ENCODE peak calls at places on chromosomes 16 and 17, in six cellular contexts. One of them, this sample, is unnamed.

GRCh38 chr16:54135361-54136275 is 151.0 kb downstream of the IRX3 start:
- DNase-seq in substantia nigra: no peak
- DNase-seq in omental fat pad: no peak
- DNase-seq in T-helper 1 cell: no peak
- DNase-seq in DMS153: no peak
- DNase-seq in cardiac fibroblast: peak
- DNase-seq in this sample: no peak

GRCh38 chr17:47928415-47928814 is 13.0 kb upstream of the PNPO start:
- DNase-seq in substantia nigra: no peak
- DNase-seq in T-helper 1 cell: no peak
- DNase-seq in DMS153: no peak
- DNase-seq in omental fat pad: no peak
- DNase-seq in cardiac fibroblast: no peak
- DNase-seq in this sample: no peak

GRCh38 chr17:76983431-76983830 is 115.2 kb downstream of the MGAT5B start:
- DNase-seq in T-helper 1 cell: no peak
- DNase-seq in DMS153: no peak
- DNase-seq in cardiac fibroblast: no peak
- DNase-seq in omental fat pad: no peak
- DNase-seq in substantia nigra: no peak
- DNase-seq in this sample: no peak

GRCh38 chr17:6599364-6599763 is 41.1 kb downstream of the KIAA0753 start:
- DNase-seq in omental fat pad: no peak
- DNase-seq in DMS153: no peak
- DNase-seq in substantia nigra: no peak
- DNase-seq in cardiac fibroblast: no peak
- DNase-seq in T-helper 1 cell: no peak
- DNase-seq in this sample: no peak

GRCh38 chr16:19884021-19884485 is 595 bp downstream of the GPRC5B start:
- DNase-seq in DMS153: no peak
- DNase-seq in T-helper 1 cell: no peak
- DNase-seq in omental fat pad: no peak
- DNase-seq in cardiac fibroblast: no peak
- DNase-seq in substantia nigra: peak
- DNase-seq in this sample: no peak

GRCh38 chr16:68259007-68259406 is 5.3 kb upstream of the SLC7A6 start:
- DNase-seq in cardiac fibroblast: no peak
- DNase-seq in substantia nigra: no peak
- DNase-seq in T-helper 1 cell: no peak
- DNase-seq in omental fat pad: no peak
- DNase-seq in DMS153: no peak
- DNase-seq in this sample: no peak

GRCh38 chr16:10537946-10538345 is 42.5 kb downstream of the EMP2 start:
- DNase-seq in DMS153: no peak
- DNase-seq in T-helper 1 cell: no peak
- DNase-seq in cardiac fibroblast: no peak
- DNase-seq in omental fat pad: no peak
- DNase-seq in substantia nigra: no peak
- DNase-seq in this sample: no peak

GRCh38 chr16:46972971-46973456 is 460 bp downstream of the DNAJA2 start:
- DNase-seq in substantia nigra: peak
- DNase-seq in T-helper 1 cell: peak
- DNase-seq in cardiac fibroblast: no peak
- DNase-seq in DMS153: no peak
- DNase-seq in omental fat pad: no peak
- DNase-seq in this sample: peak

GRCh38 chr16:56301391-56301850 is 110.1 kb downstream of the GNAO1 start:
- DNase-seq in T-helper 1 cell: no peak
- DNase-seq in DMS153: no peak
- DNase-seq in substantia nigra: peak
- DNase-seq in cardiac fibroblast: peak
- DNase-seq in omental fat pad: no peak
- DNase-seq in this sample: peak

GRCh38 chr16:80667925-80668324 is 127.1 kb downstream of the DYNLRB2 start:
- DNase-seq in DMS153: no peak
- DNase-seq in T-helper 1 cell: no peak
- DNase-seq in cardiac fibroblast: no peak
- DNase-seq in substantia nigra: no peak
- DNase-seq in omental fat pad: no peak
- DNase-seq in this sample: no peak

GRCh38 chr16:9798952-9799590 is 383.2 kb downstream of the GRIN2A start:
- DNase-seq in omental fat pad: no peak
- DNase-seq in cardiac fibroblast: no peak
- DNase-seq in substantia nigra: no peak
- DNase-seq in T-helper 1 cell: no peak
- DNase-seq in DMS153: no peak
- DNase-seq in this sample: no peak

GRCh38 chr17:35947156-35947585 is 3.7 kb upstream of the LYZL6 start:
- DNase-seq in DMS153: peak
- DNase-seq in substantia nigra: no peak
- DNase-seq in T-helper 1 cell: peak
- DNase-seq in omental fat pad: no peak
- DNase-seq in cardiac fibroblast: peak
- DNase-seq in this sample: peak

GRCh38 chr16:66872927-66873684 is 7.2 kb upstream of the PDP2 start:
- DNase-seq in omental fat pad: peak
- DNase-seq in DMS153: peak
- DNase-seq in substantia nigra: peak
- DNase-seq in cardiac fibroblast: peak
- DNase-seq in T-helper 1 cell: peak
- DNase-seq in this sample: peak

GRCh38 chr17:82838386-82839063 is 1.3 kb downstream of the ZNF750 start:
- DNase-seq in substantia nigra: no peak
- DNase-seq in DMS153: no peak
- DNase-seq in cardiac fibroblast: peak
- DNase-seq in omental fat pad: no peak
- DNase-seq in T-helper 1 cell: no peak
- DNase-seq in this sample: no peak

GRCh38 chr17:7405413-7405881 is 1.6 kb upstream of the TMEM256 start:
- DNase-seq in T-helper 1 cell: no peak
- DNase-seq in DMS153: no peak
- DNase-seq in omental fat pad: no peak
- DNase-seq in substantia nigra: no peak
- DNase-seq in cardiac fibroblast: no peak
- DNase-seq in this sample: no peak

GRCh38 chr16:81029930-81030604 is 5.6 kb upstream of the ATMIN start:
- DNase-seq in T-helper 1 cell: no peak
- DNase-seq in cardiac fibroblast: no peak
- DNase-seq in substantia nigra: no peak
- DNase-seq in DMS153: no peak
- DNase-seq in omental fat pad: no peak
- DNase-seq in this sample: no peak

GRCh38 chr16:85999778-86000177 is 100.8 kb downstream of the IRF8 start:
- DNase-seq in cardiac fibroblast: no peak
- DNase-seq in omental fat pad: no peak
- DNase-seq in T-helper 1 cell: no peak
- DNase-seq in DMS153: no peak
- DNase-seq in substantia nigra: no peak
- DNase-seq in this sample: no peak

GRCh38 chr16:84246679-84247077 is 6.9 kb upstream of the KCNG4 start:
- DNase-seq in DMS153: no peak
- DNase-seq in cardiac fibroblast: no peak
- DNase-seq in omental fat pad: no peak
- DNase-seq in T-helper 1 cell: no peak
- DNase-seq in substantia nigra: no peak
- DNase-seq in this sample: no peak

GRCh38 chr17:32123782-32124181 is 18.5 kb upstream of the RHOT1 start:
- DNase-seq in substantia nigra: no peak
- DNase-seq in omental fat pad: no peak
- DNase-seq in DMS153: no peak
- DNase-seq in T-helper 1 cell: no peak
- DNase-seq in cardiac fibroblast: no peak
- DNase-seq in this sample: no peak

GRCh38 chr17:35977509-35977908 is 3.8 kb downstream of the CCL16 start:
- DNase-seq in omental fat pad: no peak
- DNase-seq in T-helper 1 cell: no peak
- DNase-seq in DMS153: no peak
- DNase-seq in cardiac fibroblast: no peak
- DNase-seq in substantia nigra: no peak
- DNase-seq in this sample: no peak

GRCh38 chr17:62676231-62676943 is 48.9 kb downstream of the MRC2 start:
- DNase-seq in omental fat pad: no peak
- DNase-seq in DMS153: no peak
- DNase-seq in cardiac fibroblast: no peak
- DNase-seq in T-helper 1 cell: no peak
- DNase-seq in substantia nigra: no peak
- DNase-seq in this sample: no peak